ENCODE peak calls at places on chromosomes 7 and 10, in eight cellular contexts. Z is GM18507, M is NCI-H1436, S is NT2/D1, D is uterus, T is NCI-H2029 treated with DMSO at 0.1 percent for 48 hours, I is posterior cingulate gyrus, V is fibroblast of lung. Q is an unnamed sample.

GRCh38 chr7:50730459-50731400 is 52.0 kb downstream of the GRB10 start:
- DNase-seq in Z (no peak), M (no peak), S (no peak), D (no peak), T (no peak), I (no peak), V (peak; percentile 34), Q (no peak)

GRCh38 chr10:124632064-124632531 is 112.1 kb downstream of the FAM53B start:
- DNase-seq in Z (no peak), M (no peak), S (no peak), D (peak; percentile 61), T (no peak), I (no peak), V (peak; percentile 63), Q (peak; percentile 87)

GRCh38 chr10:112565434-112566053 is 118.5 kb downstream of the VTI1A start:
- DNase-seq in Z (no peak), M (peak; percentile 80), S (peak; percentile 36), D (no peak), T (peak; percentile 39), I (no peak), V (peak; percentile 59), Q (no peak)

GRCh38 chr10:132459252-132460028 is 62.4 kb downstream of the PWWP2B start:
- DNase-seq in Z (no peak), M (no peak), S (no peak), D (no peak), T (no peak), I (peak; percentile 79), V (no peak), Q (peak; percentile 75)

GRCh38 chr7:108455833-108456677 is at the start of gene NRCAM:
- DNase-seq in Z (no peak), M (peak; percentile 94), S (peak; percentile 77), D (no peak), T (peak; percentile 50), I (peak; percentile 95), V (peak; percentile 68), Q (peak; percentile 44)

GRCh38 chr10:119348516-119349240 is 141.3 kb downstream of the GRK5 start:
- DNase-seq in Z (no peak), M (no peak), S (no peak), D (no peak), T (no peak), I (peak; percentile 48), V (peak; percentile 58), Q (peak; percentile 69)

GRCh38 chr10:129968937-129969527 is 5.0 kb upstream of the EBF3 start:
- DNase-seq in Z (no peak), M (no peak), S (no peak), D (peak; percentile 49), T (no peak), I (no peak), V (no peak), Q (peak; percentile 65)

GRCh38 chr10:35607475-35608316 is 2.6 kb downstream of the GJD4 start:
- DNase-seq in Z (no peak), M (no peak), S (no peak), D (no peak), T (no peak), I (no peak), V (peak; percentile 34), Q (no peak)

GRCh38 chr7:92508949-92509348 is 19.4 kb downstream of the PEX1 start:
- DNase-seq in Z (no peak), M (no peak), S (no peak), D (no peak), T (no peak), I (no peak), V (no peak), Q (no peak)

GRCh38 chr10:70255329-70256299 is 22.4 kb upstream of the PPA1 start:
- DNase-seq in Z (no peak), M (no peak), S (no peak), D (no peak), T (no peak), I (no peak), V (peak; percentile 81), Q (no peak)

GRCh38 chr10:126197036-126197543 is 191.2 kb downstream of the ADAM12 start:
- DNase-seq in Z (no peak), M (no peak), S (no peak), D (no peak), T (no peak), I (no peak), V (no peak), Q (no peak)

GRCh38 chr10:129021597-129022304 is 445.3 kb upstream of the MGMT start:
- DNase-seq in Z (no peak), M (no peak), S (no peak), D (no peak), T (no peak), I (no peak), V (no peak), Q (no peak)

GRCh38 chr7:43536773-43537172 is 46.1 kb upstream of the STK17A start:
- DNase-seq in Z (no peak), M (no peak), S (no peak), D (no peak), T (no peak), I (no peak), V (no peak), Q (no peak)

GRCh38 chr7:12722720-12723241 is 35.3 kb downstream of the ARL4A start:
- DNase-seq in Z (no peak), M (no peak), S (no peak), D (no peak), T (no peak), I (no peak), V (peak; percentile 30), Q (no peak)

GRCh38 chr7:150398965-150399320 is 19.8 kb downstream of the ZNF775 start:
- DNase-seq in Z (no peak), M (no peak), S (no peak), D (no peak), T (no peak), I (peak; percentile 42), V (no peak), Q (no peak)

GRCh38 chr7:54674891-54675290 is 84.1 kb downstream of the SEC61G start:
- DNase-seq in Z (no peak), M (no peak), S (no peak), D (no peak), T (no peak), I (no peak), V (no peak), Q (no peak)

GRCh38 chr10:78510566-78511323 is 477.1 kb downstream of the RPS24 start:
- DNase-seq in Z (no peak), M (no peak), S (no peak), D (peak; percentile 40), T (no peak), I (peak; percentile 86), V (no peak), Q (no peak)

GRCh38 chr10:44864637-44865288 is 46.4 kb upstream of the TMEM72 start:
- DNase-seq in Z (peak; percentile 70), M (peak; percentile 77), S (peak; percentile 61), D (peak; percentile 95), T (peak; percentile 20), I (peak; percentile 98), V (peak; percentile 81), Q (peak; percentile 99)

GRCh38 chr10:51510231-51510630 is 189.2 kb downstream of the CSTF2T start:
- DNase-seq in Z (no peak), M (no peak), S (no peak), D (no peak), T (no peak), I (no peak), V (peak; percentile 8), Q (no peak)

GRCh38 chr7:111958889-111959288 is 247.3 kb downstream of the DOCK4 start:
- DNase-seq in Z (no peak), M (peak; percentile 47), S (no peak), D (no peak), T (no peak), I (no peak), V (no peak), Q (no peak)

GRCh38 chr7:16644157-16644556 is 1.4 kb downstream of the ANKMY2 start:
- DNase-seq in Z (no peak), M (no peak), S (no peak), D (no peak), T (no peak), I (no peak), V (no peak), Q (no peak)

GRCh38 chr10:69439813-69440506 is 11.3 kb upstream of the TSPAN15 start:
- DNase-seq in Z (no peak), M (no peak), S (no peak), D (no peak), T (peak; percentile 24), I (no peak), V (no peak), Q (no peak)

GRCh38 chr7:139029353-139029752 is 6.5 kb downstream of the ZC3HAV1L start:
- DNase-seq in Z (no peak), M (no peak), S (no peak), D (no peak), T (no peak), I (no peak), V (no peak), Q (no peak)

GRCh38 chr7:36217211-36217960 is 64.3 kb downstream of the EEPD1 start:
- DNase-seq in Z (no peak), M (no peak), S (no peak), D (no peak), T (no peak), I (no peak), V (no peak), Q (no peak)

GRCh38 chr7:147081117-147081516 is 964.5 kb downstream of the CNTNAP2 start:
- DNase-seq in Z (no peak), M (no peak), S (no peak), D (no peak), T (no peak), I (no peak), V (no peak), Q (no peak)

GRCh38 chr7:13148548-13148947 is 461.1 kb downstream of the ARL4A start:
- DNase-seq in Z (no peak), M (no peak), S (no peak), D (no peak), T (no peak), I (no peak), V (no peak), Q (no peak)